ENCODE peak calls at places on chromosomes 4 and X, in six cellular contexts. K, P, F, X, N and V are unnamed samples.

GRCh38 chr4:173525118-173526033 is 4.7 kb downstream of the HAND2 start:
- DNase-seq in K (no peak), P (no peak), F (no peak), X (no peak), N (no peak), V (no peak)

GRCh38 chrX:27565992-27566391 is 24.2 kb upstream of the DCAF8L2 start:
- DNase-seq in K (no peak), P (no peak), F (no peak), X (no peak), N (no peak), V (no peak)

GRCh38 chr4:101252721-101253120 is 94.6 kb downstream of the PPP3CA start:
- DNase-seq in K (no peak), P (no peak), F (no peak), X (no peak), N (no peak), V (no peak)

GRCh38 chr4:10664408-10664807 is 20.2 kb downstream of the CLNK start:
- DNase-seq in K (no peak), P (peak; percentile 60), F (no peak), X (no peak), N (peak; percentile 66), V (no peak)

GRCh38 chr4:74874785-74875367 is 58.0 kb upstream of the PARM1 start:
- DNase-seq in K (peak; percentile 77), P (no peak), F (peak; percentile 19), X (peak; percentile 33), N (peak; percentile 35), V (peak; percentile 59)

GRCh38 chr4:38625508-38625907 is 38.5 kb upstream of the KLF3 start:
- DNase-seq in K (no peak), P (no peak), F (no peak), X (no peak), N (no peak), V (no peak)

GRCh38 chr4:110977554-110977953 is 354.7 kb upstream of the PITX2 start:
- DNase-seq in K (no peak), P (no peak), F (no peak), X (no peak), N (no peak), V (no peak)

GRCh38 chr4:38160487-38161207 is 200.4 kb downstream of the PTTG2 start:
- DNase-seq in K (no peak), P (peak; percentile 41), F (peak; percentile 41), X (peak; percentile 81), N (peak; percentile 63), V (peak; percentile 59)

GRCh38 chrX:81489987-81490386 is 288.1 kb downstream of the SH3BGRL start:
- DNase-seq in K (peak; percentile 0), P (no peak), F (no peak), X (no peak), N (no peak), V (no peak)

GRCh38 chr4:38788327-38788726 is 5.5 kb upstream of the TLR10 start:
- DNase-seq in K (no peak), P (no peak), F (no peak), X (no peak), N (no peak), V (no peak)

GRCh38 chr4:173057442-173057841 is 111.2 kb upstream of the GALNT7 start:
- DNase-seq in K (no peak), P (no peak), F (no peak), X (no peak), N (no peak), V (no peak)

GRCh38 chr4:56844817-56845580 is 23.5 kb upstream of the SPINK2 start:
- DNase-seq in K (no peak), P (no peak), F (no peak), X (no peak), N (no peak), V (no peak)

GRCh38 chr4:122963222-122963621 is 40.8 kb upstream of the NUDT6 start:
- DNase-seq in K (no peak), P (no peak), F (no peak), X (no peak), N (no peak), V (no peak)

GRCh38 chrX:123311486-123311885 is 127.4 kb downstream of the GRIA3 start:
- DNase-seq in K (no peak), P (no peak), F (no peak), X (no peak), N (no peak), V (no peak)

GRCh38 chr4:182339246-182339645 is 96.0 kb downstream of the TENM3 start:
- DNase-seq in K (no peak), P (no peak), F (no peak), X (no peak), N (no peak), V (no peak)

GRCh38 chrX:132491191-132491590 is 2.4 kb upstream of the MBNL3 start:
- DNase-seq in K (peak; percentile 73), P (no peak), F (no peak), X (peak; percentile 50), N (no peak), V (peak; percentile 34)

GRCh38 chr4:24140892-24141291 is 251.0 kb upstream of the PPARGC1A start:
- DNase-seq in K (no peak), P (no peak), F (no peak), X (no peak), N (no peak), V (no peak)

GRCh38 chr4:24141836-24142235 is 252.0 kb upstream of the PPARGC1A start:
- DNase-seq in K (no peak), P (no peak), F (no peak), X (no peak), N (no peak), V (no peak)

GRCh38 chr4:24137596-24137962 is 247.7 kb upstream of the PPARGC1A start:
- DNase-seq in K (no peak), P (no peak), F (no peak), X (no peak), N (no peak), V (no peak)

GRCh38 chr4:24143741-24144140 is 253.9 kb upstream of the PPARGC1A start:
- DNase-seq in K (no peak), P (no peak), F (no peak), X (no peak), N (no peak), V (no peak)

DNA sequence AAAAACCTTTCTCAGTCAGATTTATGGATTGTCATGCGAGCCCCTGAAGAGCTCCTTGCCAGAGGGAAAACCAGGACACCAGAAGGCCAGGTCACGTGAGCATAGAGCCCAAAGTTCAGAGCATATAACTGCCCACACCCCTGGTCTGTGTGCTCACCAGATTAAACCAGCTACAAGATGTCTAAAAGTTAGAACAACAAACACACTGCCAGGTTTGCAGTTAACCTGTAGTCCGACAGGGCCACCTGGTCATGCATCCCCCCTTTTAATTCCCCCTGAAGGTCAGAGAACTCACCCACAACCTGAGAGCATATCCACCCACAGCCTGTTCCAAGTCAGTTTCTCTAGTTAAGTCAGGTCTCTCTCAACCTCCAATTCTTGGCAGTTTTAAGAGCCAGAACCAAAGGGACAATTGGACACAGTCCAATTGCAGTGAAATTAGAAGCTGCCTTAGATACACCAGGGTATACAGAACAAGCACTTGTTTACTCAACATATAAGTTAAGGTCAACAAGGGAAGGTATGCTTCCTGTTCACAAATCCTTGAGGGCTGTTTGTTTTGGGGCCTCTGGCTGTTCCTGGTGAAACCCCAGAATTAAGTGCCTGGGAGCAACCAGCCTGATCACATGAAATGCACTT is 248.2 kb upstream of the PPARGC1A start:
- DNase-seq in K (no peak), P (no peak), F (no peak), X (no peak), N (no peak), V (peak; percentile 90)
- H3K27ac ChIP-seq in K (no peak overlapping the region), P (no peak overlapping the region), F (no peak overlapping the region), X (no peak overlapping the region), N (no peak overlapping the region), V (peak overlapping the region; percentile 72)

GRCh38 chr4:85777908-85778808 is 303.2 kb downstream of the ARHGAP24 start:
- DNase-seq in K (peak; percentile 81), P (no peak), F (no peak), X (no peak), N (no peak), V (no peak)

GRCh38 chr4:85778809-85779124 is 303.8 kb downstream of the ARHGAP24 start:
- DNase-seq in K (peak; percentile 48), P (no peak), F (no peak), X (no peak), N (no peak), V (no peak)

GRCh38 chr4:85780664-85781063 is 305.7 kb downstream of the ARHGAP24 start:
- DNase-seq in K (peak; percentile 28), P (no peak), F (no peak), X (no peak), N (no peak), V (no peak)

GRCh38 chr4:85776579-85776978 is 301.6 kb downstream of the ARHGAP24 start:
- DNase-seq in K (no peak), P (no peak), F (no peak), X (no peak), N (no peak), V (no peak)

DNA sequence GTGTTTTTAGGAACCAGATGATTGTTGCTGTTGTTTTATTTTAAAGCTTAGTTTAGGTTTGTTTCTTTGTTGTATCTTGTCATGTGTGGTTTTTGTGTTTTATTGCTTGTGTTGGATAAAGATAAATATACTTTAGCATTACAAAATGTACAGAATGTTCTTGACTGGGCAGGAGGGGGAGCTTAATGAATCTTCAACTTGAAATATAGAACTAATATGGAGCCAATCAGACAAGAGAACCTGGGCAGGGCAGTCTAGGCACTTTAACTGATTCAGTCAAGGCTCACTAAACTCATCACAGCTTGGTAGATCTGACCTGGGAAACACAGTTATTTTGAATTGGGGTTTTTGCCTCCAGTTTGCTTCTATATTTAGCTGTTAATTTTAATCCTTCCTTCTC is 304.2 kb downstream of the ARHGAP24 start:
- DNase-seq in K (peak; percentile 54), P (no peak), F (no peak), X (no peak), N (no peak), V (no peak)
- H3K4me3 ChIP-seq in K (peak overlapping the region; percentile 63), P (peak overlapping the region; percentile 67), F (no peak overlapping the region), X (no peak overlapping the region), N (no peak overlapping the region), V (no peak overlapping the region)

GRCh38 chrX:108131471-108131870 is 39.9 kb downstream of the ATG4A start:
- DNase-seq in K (no peak), P (no peak), F (no peak), X (no peak), N (no peak), V (no peak)

GRCh38 chrX:108126661-108127060 is 35.1 kb downstream of the ATG4A start:
- DNase-seq in K (no peak), P (no peak), F (no peak), X (no peak), N (no peak), V (no peak)

GRCh38 chrX:108134724-108135123 is 43.1 kb downstream of the ATG4A start:
- DNase-seq in K (no peak), P (no peak), F (no peak), X (no peak), N (no peak), V (no peak)

GRCh38 chrX:108130889-108131288 is 39.3 kb downstream of the ATG4A start:
- DNase-seq in K (no peak), P (no peak), F (no peak), X (no peak), N (no peak), V (no peak)

DNA sequence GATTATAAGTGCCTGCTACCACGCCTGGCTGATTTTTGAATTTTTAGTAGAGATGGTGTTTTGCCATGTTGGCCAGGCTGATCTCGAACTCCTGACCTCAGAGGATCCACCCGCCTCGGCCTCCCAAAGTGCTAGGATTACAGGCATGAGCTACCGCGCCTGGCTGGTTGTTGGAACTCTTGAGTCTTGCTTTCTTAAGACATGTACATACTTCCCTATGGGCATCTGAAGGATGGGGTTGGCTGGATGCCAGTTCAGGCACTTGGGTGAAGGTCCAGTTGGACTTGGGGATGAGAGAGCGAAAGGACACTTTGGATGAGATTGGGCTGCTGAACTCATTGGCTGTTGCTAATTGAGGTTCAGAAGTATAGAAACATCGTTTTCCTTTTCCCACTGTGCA is 40.5 kb downstream of the ATG4A start:
- DNase-seq in K (no peak), P (no peak), F (no peak), X (no peak), N (no peak), V (no peak)
- H3K27ac ChIP-seq in K (no peak overlapping the region), P (no peak overlapping the region), F (no peak overlapping the region), X (no peak overlapping the region), N (peak overlapping the region; percentile 66), V (no peak overlapping the region)

GRCh38 chr4:119738901-119739300 is 110.3 kb upstream of the PDE5A start:
- DNase-seq in K (no peak), P (no peak), F (no peak), X (no peak), N (no peak), V (no peak)
- H3K4me3 ChIP-seq in K (no peak overlapping the region), P (no peak overlapping the region), F (no peak overlapping the region), X (no peak overlapping the region), N (no peak overlapping the region), V (no peak overlapping the region)